ENCODE peak calls at places on chromosomes 12 and 14, in seven cellular contexts. One of them, this sample, is unnamed.

GRCh38 chr14:74516451-74517155 is 23.0 kb downstream of the ISCA2 start:
- DNase-seq in K562: no peak
- DNase-seq in sigmoid colon: peak
- DNase-seq in transverse colon: no peak
- DNase-seq in adrenal gland: peak
- DNase-seq in body of pancreas: no peak
- DNase-seq in uterus: no peak
- DNase-seq in this sample: no peak

GRCh38 chr12:48988030-48988649 is 10.0 kb downstream of the WNT1 start:
- DNase-seq in sigmoid colon: no peak
- DNase-seq in K562: peak
- DNase-seq in uterus: no peak
- DNase-seq in body of pancreas: peak
- DNase-seq in transverse colon: peak
- DNase-seq in adrenal gland: peak
- DNase-seq in this sample: no peak

GRCh38 chr14:76805245-76805644 is 7.4 kb downstream of the ANGEL1 start:
- DNase-seq in K562: no peak
- DNase-seq in sigmoid colon: no peak
- DNase-seq in uterus: no peak
- DNase-seq in transverse colon: no peak
- DNase-seq in body of pancreas: no peak
- DNase-seq in adrenal gland: no peak
- DNase-seq in this sample: no peak

GRCh38 chr12:65446901-65447300 is 168.4 kb downstream of the MSRB3 start:
- DNase-seq in adrenal gland: no peak
- DNase-seq in sigmoid colon: no peak
- DNase-seq in transverse colon: no peak
- DNase-seq in K562: no peak
- DNase-seq in uterus: no peak
- DNase-seq in body of pancreas: no peak
- DNase-seq in this sample: no peak

GRCh38 chr12:43789941-43790340 is 16.2 kb downstream of the TWF1 start:
- DNase-seq in uterus: no peak
- DNase-seq in sigmoid colon: no peak
- DNase-seq in body of pancreas: peak
- DNase-seq in adrenal gland: no peak
- DNase-seq in K562: peak
- DNase-seq in transverse colon: no peak
- DNase-seq in this sample: no peak

GRCh38 chr12:58523360-58523759 is 396.9 kb downstream of the LRIG3 start:
- DNase-seq in sigmoid colon: no peak
- DNase-seq in transverse colon: no peak
- DNase-seq in K562: no peak
- DNase-seq in uterus: no peak
- DNase-seq in body of pancreas: no peak
- DNase-seq in adrenal gland: no peak
- DNase-seq in this sample: no peak

GRCh38 chr14:105006831-105007592 is 13.9 kb downstream of the CDCA4 start:
- DNase-seq in adrenal gland: no peak
- DNase-seq in uterus: no peak
- DNase-seq in body of pancreas: no peak
- DNase-seq in transverse colon: no peak
- DNase-seq in K562: no peak
- DNase-seq in sigmoid colon: no peak
- DNase-seq in this sample: no peak

GRCh38 chr14:37584211-37585100 is 10.6 kb downstream of the FOXA1 start:
- DNase-seq in transverse colon: peak
- DNase-seq in uterus: no peak
- DNase-seq in K562: no peak
- DNase-seq in body of pancreas: no peak
- DNase-seq in adrenal gland: no peak
- DNase-seq in sigmoid colon: no peak
- DNase-seq in this sample: no peak

GRCh38 chr14:105368910-105369652 is 29.3 kb upstream of the TEX22 start:
- DNase-seq in body of pancreas: no peak
- DNase-seq in K562: no peak
- DNase-seq in transverse colon: no peak
- DNase-seq in sigmoid colon: no peak
- DNase-seq in uterus: no peak
- DNase-seq in adrenal gland: no peak
- DNase-seq in this sample: no peak

GRCh38 chr14:69636051-69636639 is 24.7 kb downstream of the SUSD6 start:
- DNase-seq in sigmoid colon: no peak
- DNase-seq in K562: no peak
- DNase-seq in body of pancreas: no peak
- DNase-seq in adrenal gland: no peak
- DNase-seq in transverse colon: no peak
- DNase-seq in uterus: no peak
- DNase-seq in this sample: no peak

GRCh38 chr14:57136669-57137068 is 132.0 kb downstream of the EXOC5 start:
- DNase-seq in uterus: no peak
- DNase-seq in K562: no peak
- DNase-seq in transverse colon: no peak
- DNase-seq in body of pancreas: no peak
- DNase-seq in sigmoid colon: peak
- DNase-seq in adrenal gland: no peak
- DNase-seq in this sample: no peak

GRCh38 chr12:22641353-22642053 is 16.5 kb downstream of the ETNK1 start:
- DNase-seq in K562: no peak
- DNase-seq in uterus: no peak
- DNase-seq in adrenal gland: no peak
- DNase-seq in body of pancreas: no peak
- DNase-seq in transverse colon: no peak
- DNase-seq in sigmoid colon: no peak
- DNase-seq in this sample: no peak

GRCh38 chr14:67532998-67533753 is at the start of gene PLEKHH1:
- DNase-seq in body of pancreas: peak
- DNase-seq in adrenal gland: peak
- DNase-seq in uterus: peak
- DNase-seq in sigmoid colon: peak
- DNase-seq in transverse colon: peak
- DNase-seq in K562: peak
- DNase-seq in this sample: no peak

GRCh38 chr12:109625131-109625559 is 51.6 kb downstream of the MVK start:
- DNase-seq in K562: peak
- DNase-seq in sigmoid colon: no peak
- DNase-seq in uterus: no peak
- DNase-seq in adrenal gland: peak
- DNase-seq in transverse colon: no peak
- DNase-seq in body of pancreas: no peak
- DNase-seq in this sample: no peak

GRCh38 chr14:78508023-78508422 is 337.9 kb downstream of the NRXN3 start:
- DNase-seq in uterus: no peak
- DNase-seq in body of pancreas: no peak
- DNase-seq in sigmoid colon: no peak
- DNase-seq in K562: no peak
- DNase-seq in adrenal gland: no peak
- DNase-seq in transverse colon: no peak
- DNase-seq in this sample: no peak

GRCh38 chr12:31629756-31630732 is 29.4 kb upstream of the ETFBKMT start:
- DNase-seq in K562: no peak
- DNase-seq in uterus: peak
- DNase-seq in transverse colon: no peak
- DNase-seq in body of pancreas: peak
- DNase-seq in sigmoid colon: no peak
- DNase-seq in adrenal gland: peak
- DNase-seq in this sample: no peak

GRCh38 chr14:96627811-96628775 is 125.9 kb downstream of the PAPOLA start:
- DNase-seq in transverse colon: peak
- DNase-seq in adrenal gland: no peak
- DNase-seq in body of pancreas: no peak
- DNase-seq in uterus: no peak
- DNase-seq in K562: no peak
- DNase-seq in sigmoid colon: no peak
- DNase-seq in this sample: no peak

GRCh38 chr14:60637490-60638452 is 11.5 kb downstream of the SIX1 start:
- DNase-seq in uterus: no peak
- DNase-seq in K562: no peak
- DNase-seq in body of pancreas: no peak
- DNase-seq in transverse colon: no peak
- DNase-seq in adrenal gland: no peak
- DNase-seq in sigmoid colon: no peak
- DNase-seq in this sample: no peak

GRCh38 chr12:20492251-20492728 is 124.0 kb downstream of the PDE3A start:
- DNase-seq in sigmoid colon: no peak
- DNase-seq in adrenal gland: no peak
- DNase-seq in uterus: no peak
- DNase-seq in K562: no peak
- DNase-seq in transverse colon: no peak
- DNase-seq in body of pancreas: no peak
- DNase-seq in this sample: no peak

GRCh38 chr14:33737446-33737845 is 213.4 kb downstream of the EGLN3 start:
- DNase-seq in body of pancreas: no peak
- DNase-seq in K562: no peak
- DNase-seq in uterus: no peak
- DNase-seq in adrenal gland: no peak
- DNase-seq in transverse colon: no peak
- DNase-seq in sigmoid colon: no peak
- DNase-seq in this sample: no peak

GRCh38 chr12:66087365-66087943 is 43.1 kb downstream of the LLPH start:
- DNase-seq in uterus: peak
- DNase-seq in adrenal gland: peak
- DNase-seq in body of pancreas: peak
- DNase-seq in transverse colon: peak
- DNase-seq in K562: peak
- DNase-seq in sigmoid colon: peak
- DNase-seq in this sample: no peak

GRCh38 chr12:71840226-71840847 is 778 bp downstream of the TBC1D15 start:
- DNase-seq in uterus: no peak
- DNase-seq in adrenal gland: peak
- DNase-seq in K562: peak
- DNase-seq in body of pancreas: no peak
- DNase-seq in transverse colon: no peak
- DNase-seq in sigmoid colon: no peak
- DNase-seq in this sample: no peak

GRCh38 chr14:99041141-99041819 is 230.7 kb downstream of the BCL11B start:
- DNase-seq in sigmoid colon: no peak
- DNase-seq in K562: no peak
- DNase-seq in body of pancreas: no peak
- DNase-seq in transverse colon: no peak
- DNase-seq in uterus: no peak
- DNase-seq in adrenal gland: no peak
- DNase-seq in this sample: no peak

GRCh38 chr12:40208707-40209106 is 16.1 kb upstream of the LRRK2 start:
- DNase-seq in sigmoid colon: no peak
- DNase-seq in body of pancreas: no peak
- DNase-seq in transverse colon: peak
- DNase-seq in adrenal gland: no peak
- DNase-seq in uterus: no peak
- DNase-seq in K562: no peak
- DNase-seq in this sample: no peak

GRCh38 chr12:57616383-57617101 is 5.3 kb downstream of the ARHGEF25 start:
- DNase-seq in adrenal gland: no peak
- DNase-seq in uterus: peak
- DNase-seq in transverse colon: no peak
- DNase-seq in sigmoid colon: peak
- DNase-seq in K562: no peak
- DNase-seq in body of pancreas: no peak
- DNase-seq in this sample: no peak

GRCh38 chr14:92465353-92466067 is 48.1 kb upstream of the RIN3 start:
- DNase-seq in sigmoid colon: peak
- DNase-seq in K562: no peak
- DNase-seq in body of pancreas: no peak
- DNase-seq in transverse colon: no peak
- DNase-seq in adrenal gland: no peak
- DNase-seq in uterus: no peak
- DNase-seq in this sample: no peak
- H3K27ac ChIP-seq in sigmoid colon: no peak
- H3K27ac ChIP-seq in K562: no peak
- H3K27ac ChIP-seq in body of pancreas: no peak
- H3K27ac ChIP-seq in transverse colon: no peak
- H3K27ac ChIP-seq in adrenal gland: no peak
- H3K27ac ChIP-seq in uterus: no peak
- H3K27ac ChIP-seq in this sample: peak

GRCh38 chr14:95265106-95266094 is 54.3 kb downstream of the CLMN start:
- DNase-seq in adrenal gland: peak
- DNase-seq in transverse colon: peak
- DNase-seq in uterus: peak
- DNase-seq in sigmoid colon: no peak
- DNase-seq in K562: no peak
- DNase-seq in body of pancreas: peak
- DNase-seq in this sample: no peak
- TF ChIP-seq POLR2A in adrenal gland: no peak
- TF ChIP-seq POLR2A in transverse colon: peak
- TF ChIP-seq POLR2A in uterus: no peak
- TF ChIP-seq POLR2A in sigmoid colon: no peak
- TF ChIP-seq POLR2A in K562: no peak
- TF ChIP-seq POLR2A in body of pancreas: no peak
- TF ChIP-seq POLR2A in this sample: no peak

DNA sequence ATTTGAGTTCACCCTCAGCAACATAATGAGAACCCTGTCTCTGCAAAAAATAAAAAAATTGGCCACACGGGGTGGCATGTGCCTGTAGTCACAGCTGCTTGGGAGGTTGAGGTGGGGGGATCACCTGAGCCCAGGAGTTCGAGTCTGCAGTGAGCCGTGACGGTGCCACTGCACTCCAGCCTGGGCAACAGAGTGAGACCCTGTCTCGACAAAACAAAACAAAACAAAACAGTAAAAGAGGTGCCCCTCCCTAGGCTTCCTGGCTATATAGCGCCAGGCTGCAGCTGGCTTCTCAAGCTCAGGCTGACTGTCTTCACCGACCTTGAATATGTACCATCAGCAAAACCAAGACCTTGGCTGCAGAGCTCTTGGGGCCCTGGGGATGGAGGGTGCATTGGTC is 29.4 kb downstream of the TSPAN9 start:
- DNase-seq in adrenal gland: peak
- DNase-seq in transverse colon: no peak
- DNase-seq in sigmoid colon: no peak
- DNase-seq in uterus: no peak
- DNase-seq in K562: no peak
- DNase-seq in body of pancreas: no peak
- DNase-seq in this sample: no peak
- H3K27ac ChIP-seq in adrenal gland: peak
- H3K27ac ChIP-seq in transverse colon: no peak
- H3K27ac ChIP-seq in sigmoid colon: no peak
- H3K27ac ChIP-seq in uterus: peak
- H3K27ac ChIP-seq in K562: no peak
- H3K27ac ChIP-seq in body of pancreas: no peak
- H3K27ac ChIP-seq in this sample: no peak

DNA sequence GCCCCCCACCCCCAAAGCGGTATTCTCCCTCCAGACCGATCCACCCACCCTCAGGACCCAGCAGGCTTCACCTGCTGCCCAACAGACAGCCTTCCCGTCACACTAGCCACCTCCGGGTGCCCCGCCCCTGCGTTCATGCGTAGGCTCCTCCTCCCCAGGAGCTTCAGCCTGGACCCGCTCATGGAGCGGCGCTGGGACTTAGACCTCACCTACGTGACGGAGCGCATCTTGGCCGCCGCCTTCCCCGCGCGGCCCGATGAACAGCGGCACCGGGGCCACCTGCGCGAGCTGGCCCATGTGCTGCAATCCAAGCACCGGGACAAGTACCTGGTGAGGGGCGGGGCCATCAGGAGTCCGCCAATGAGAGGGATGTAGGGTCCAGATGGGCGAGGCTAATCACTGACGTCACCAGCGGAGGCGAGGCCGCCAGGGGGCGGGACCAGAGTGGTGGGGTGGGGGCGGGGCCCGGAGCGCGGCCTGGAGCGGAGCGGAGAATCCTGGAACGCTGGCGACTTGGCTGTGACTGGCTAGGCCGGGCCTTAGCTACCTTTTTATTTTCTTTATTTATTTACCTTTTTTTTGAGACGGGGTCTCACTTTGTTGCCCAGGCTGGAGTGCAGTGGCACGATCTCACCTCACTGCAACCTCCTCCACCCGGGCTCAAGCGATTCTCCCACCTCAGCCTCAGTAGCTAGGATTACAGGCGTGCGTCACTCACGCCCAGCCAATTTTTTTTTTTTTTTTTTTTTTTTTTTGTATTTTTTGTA is 4.4 kb downstream of the TNS2 start:
- DNase-seq in body of pancreas: peak
- DNase-seq in K562: peak
- DNase-seq in transverse colon: peak
- DNase-seq in sigmoid colon: peak
- DNase-seq in adrenal gland: peak
- DNase-seq in uterus: peak
- DNase-seq in this sample: peak
- TF ChIP-seq POLR2A in body of pancreas: peak
- TF ChIP-seq POLR2A in K562: peak
- TF ChIP-seq POLR2A in transverse colon: peak
- TF ChIP-seq POLR2A in sigmoid colon: peak
- TF ChIP-seq POLR2A in adrenal gland: peak
- TF ChIP-seq POLR2A in uterus: peak
- TF ChIP-seq POLR2A in this sample: peak